ENCODE peak calls at places on chromosome 9, in nine cellular contexts. V is hepatocyte; J is NCI-H2081; X is stimulated activated CD4-positive, alpha-beta T cell treated with anti-CD3 and anti-CD28 coated beads, Interleukin-1b, Interleukin-23, amount 100 ng/mL, for 48 hours; G is GM19239; C is A172; F is astrocyte of the cerebellum; E is thoracic aorta; S is hepatic stellate cell. Z is an unnamed sample.

GRCh38 chr9:92163276-92163675 is 48.1 kb upstream of the SPTLC1 start:
- DNase-seq in V (no peak), J (no peak), X (no peak), G (no peak), C (no peak), F (no peak), E (no peak), S (no peak), Z (no peak)

GRCh38 chr9:79242489-79242888 is 329.3 kb upstream of the TLE4 start:
- DNase-seq in V (no peak), J (no peak), X (no peak), G (no peak), C (no peak), F (no peak), E (no peak), S (no peak), Z (no peak)

GRCh38 chr9:73219985-73220626 is 68.4 kb downstream of the ANXA1 start:
- DNase-seq in V (peak), J (no peak), X (peak), G (no peak), C (no peak), F (no peak), E (no peak), S (no peak), Z (peak)

GRCh38 chr9:110126457-110126856 is 81.5 kb downstream of the C9orf152 start:
- DNase-seq in V (no peak), J (no peak), X (no peak), G (no peak), C (no peak), F (no peak), E (no peak), S (no peak), Z (no peak)

GRCh38 chr9:33452828-33453271 is 5.5 kb upstream of the AQP3 start:
- DNase-seq in V (peak), J (peak), X (peak), G (no peak), C (peak), F (peak), E (no peak), S (peak), Z (peak)

GRCh38 chr9:113705938-113706519 is 170.1 kb upstream of the ZNF618 start:
- DNase-seq in V (peak), J (no peak), X (no peak), G (no peak), C (no peak), F (no peak), E (no peak), S (no peak), Z (peak)

GRCh38 chr9:9847750-9848149 is 765.1 kb downstream of the PTPRD start:
- DNase-seq in V (no peak), J (no peak), X (no peak), G (no peak), C (no peak), F (no peak), E (no peak), S (no peak), Z (no peak)

GRCh38 chr9:120363697-120364096 is 216.3 kb downstream of the CDK5RAP2 start:
- DNase-seq in V (no peak), J (no peak), X (no peak), G (no peak), C (no peak), F (no peak), E (no peak), S (no peak), Z (no peak)

Z was measured in DMS53.